ENCODE peak calls at places on chromosomes 5 and 9, in four cellular contexts. M is tibial artery, L is foreskin fibroblast, U is HepG2. G is an unnamed sample.

GRCh38 chr9:89655990-89656657 is 51.3 kb downstream of the GADD45G start:
- DNase-seq in M (no peak), L (no peak), U (no peak), G (no peak)

GRCh38 chr5:38883842-38884241 is 38.0 kb downstream of the OSMR start:
- DNase-seq in M (no peak), L (no peak), U (no peak), G (peak)

GRCh38 chr9:129697111-129697955 is 31.9 kb downstream of the PRRX2 start:
- DNase-seq in M (peak), L (peak), U (no peak), G (no peak)

GRCh38 chr5:168669668-168670378 is 90.7 kb upstream of the PANK3 start:
- DNase-seq in M (no peak), L (no peak), U (no peak), G (no peak)

GRCh38 chr9:87567047-87567446 is 69.4 kb downstream of the DAPK1 start:
- DNase-seq in M (no peak), L (no peak), U (no peak), G (no peak)

GRCh38 chr9:27888661-27889295 is 315.5 kb upstream of the C9orf72 start:
- DNase-seq in M (no peak), L (no peak), U (peak), G (peak)

GRCh38 chr9:3662671-3663070 is 136.9 kb upstream of the RFX3 start:
- DNase-seq in M (no peak), L (no peak), U (no peak), G (no peak)

GRCh38 chr5:93793159-93793781 is 51.9 kb upstream of the POU5F2 start:
- DNase-seq in M (no peak), L (no peak), U (no peak), G (no peak)

GRCh38 chr9:75953218-75953617 is 62.7 kb downstream of the PCSK5 start:
- DNase-seq in M (no peak), L (peak), U (peak), G (no peak)

GRCh38 chr9:110623462-110624025 is 44.0 kb upstream of the SVEP1 start:
- DNase-seq in M (peak), L (peak), U (peak), G (peak)

GRCh38 chr5:138568061-138568824 is 7.0 kb downstream of the HSPA9 start:
- DNase-seq in M (no peak), L (peak), U (no peak), G (no peak)

GRCh38 chr9:136020671-136021070 is 59.5 kb upstream of the UBAC1 start:
- DNase-seq in M (no peak), L (no peak), U (no peak), G (no peak)